ENCODE peak calls at places on chromosomes 13 and 19, in four cellular contexts. T is bronchial epithelial cell, S is left lung, E is endodermal cell. W is an unnamed sample.

GRCh38 chr13:60645552-60646138 is 248.6 kb downstream of the TDRD3 start:
- DNase-seq in T (no peak), E (no peak), S (no peak), W (no peak)

GRCh38 chr13:111429064-111429558 is 108.7 kb downstream of the TEX29 start:
- DNase-seq in T (peak), E (peak), S (no peak), W (peak)

GRCh38 chr13:27770809-27771208 is 21.5 kb upstream of the GSX1 start:
- DNase-seq in S (no peak), E (peak), T (peak), W (peak)

GRCh38 chr13:41054212-41054877 is 7.0 kb upstream of the WBP4 start:
- DNase-seq in T (peak), E (no peak), S (no peak), W (peak)

GRCh38 chr13:27622881-27623280 is 1.2 kb downstream of the POLR1D start:
- DNase-seq in E (no peak), T (no peak), S (no peak), W (no peak)

GRCh38 chr19:48190288-48191284 is 20.1 kb downstream of the ZSWIM9 start:
- DNase-seq in E (peak), S (no peak), T (peak), W (peak)

GRCh38 chr19:48768989-48769713 is 13.8 kb downstream of the FGF21 start:
- DNase-seq in E (no peak), T (no peak), S (no peak), W (no peak)

GRCh38 chr13:113928701-113929627 is 44.9 kb downstream of the C13orf46 start:
- DNase-seq in S (peak), E (peak), T (no peak), W (no peak)

GRCh38 chr19:42246143-42246868 is 3.9 kb upstream of the GSK3A start:
- DNase-seq in T (peak), S (peak), E (peak), W (no peak)

GRCh38 chr19:9834726-9835506 is at the start of gene PIN1:
- DNase-seq in T (peak), S (peak), E (peak), W (peak)

GRCh38 chr19:30207357-30207756 is 164.8 kb upstream of the ZNF536 start:
- DNase-seq in T (no peak), E (peak), S (no peak), W (no peak)

GRCh38 chr19:40663712-40664692 is 26.4 kb downstream of the NUMBL start:
- DNase-seq in T (no peak), S (no peak), E (no peak), W (no peak)

GRCh38 chr13:95644611-95645052 is at the start of gene DZIP1:
- DNase-seq in S (peak), T (peak), E (peak), W (no peak)

GRCh38 chr13:39765801-39766463 is 110.5 kb downstream of the COG6 start:
- DNase-seq in E (peak), T (peak), S (peak), W (no peak)

GRCh38 chr19:4014541-4015491 is 7.3 kb downstream of the PIAS4 start:
- DNase-seq in S (no peak), T (no peak), E (peak), W (peak)

GRCh38 chr19:52786078-52786463 is 520 bp downstream of the ZNF600 start:
- DNase-seq in E (peak), S (no peak), T (peak), W (no peak)

GRCh38 chr19:19115954-19116353 is 22.3 kb downstream of the TMEM161A start:
- DNase-seq in S (no peak), E (peak), T (no peak), W (peak)
- TF ChIP-seq CTCF in S (peak), E (peak), T (peak), W (peak)

GRCh38 chr13:106234656-106235055 is 300.8 kb downstream of the EFNB2 start:
- DNase-seq in S (no peak), E (no peak), T (no peak), W (no peak)
- TF ChIP-seq CTCF in S (no peak), E (no peak), T (no peak), W (no peak)

GRCh38 chr19:50792246-50792851 is 2.1 kb downstream of the ACP4 start:
- DNase-seq in T (no peak), E (no peak), S (no peak), W (no peak)

GRCh38 chr19:50793558-50794065 is 3.4 kb downstream of the ACP4 start:
- DNase-seq in T (no peak), E (no peak), S (no peak), W (no peak)

GRCh38 chr19:50791594-50792245 is 1.5 kb downstream of the ACP4 start:
- DNase-seq in T (no peak), S (no peak), E (peak), W (no peak)

GRCh38 chr19:50794074-50794777 is 4.0 kb downstream of the ACP4 start:
- DNase-seq in T (no peak), S (no peak), E (no peak), W (no peak)

DNA sequence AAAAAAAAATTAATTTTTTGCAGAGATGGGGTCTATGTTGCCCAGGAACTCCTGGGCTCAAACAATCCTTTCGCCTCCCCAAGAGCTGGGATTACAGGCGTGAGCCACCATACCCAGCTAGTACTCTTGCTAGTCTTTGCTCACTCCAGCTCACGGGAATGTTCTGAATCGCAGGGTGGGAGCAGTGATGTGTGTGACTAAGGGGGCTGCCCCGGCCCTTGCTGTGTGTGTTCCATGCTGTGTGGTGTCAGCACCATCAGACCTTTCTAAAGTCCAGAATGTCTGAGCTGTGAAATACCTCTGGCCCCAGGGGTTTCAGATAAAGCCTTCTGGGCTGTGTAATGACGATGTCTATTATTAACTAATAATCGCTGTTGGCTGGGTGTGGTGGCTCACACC is 2.6 kb downstream of the ACP4 start:
- DNase-seq in T (no peak), S (no peak), E (no peak), W (no peak)
- TF ChIP-seq CTCF in T (no peak), S (no peak), E (no peak), W (no peak)

GRCh38 chr19:13033244-13033643 is 38.0 kb downstream of the NFIX start:
- DNase-seq in S (no peak), T (no peak), E (no peak), W (no peak)
- TF ChIP-seq CTCF in S (no peak), T (peak), E (peak), W (no peak)

GRCh38 chr13:22103046-22103445 is 432.2 kb downstream of the FGF9 start:
- DNase-seq in S (no peak), E (peak), T (no peak), W (no peak)
- TF ChIP-seq CTCF in S (no peak), E (peak), T (no peak), W (no peak)

GRCh38 chr13:52010890-52011689 is at the start of gene ATP7B:
- DNase-seq in S (no peak), E (peak), T (no peak), W (no peak)
- TF ChIP-seq CTCF in S (no peak), E (peak), T (peak), W (no peak)

DNA sequence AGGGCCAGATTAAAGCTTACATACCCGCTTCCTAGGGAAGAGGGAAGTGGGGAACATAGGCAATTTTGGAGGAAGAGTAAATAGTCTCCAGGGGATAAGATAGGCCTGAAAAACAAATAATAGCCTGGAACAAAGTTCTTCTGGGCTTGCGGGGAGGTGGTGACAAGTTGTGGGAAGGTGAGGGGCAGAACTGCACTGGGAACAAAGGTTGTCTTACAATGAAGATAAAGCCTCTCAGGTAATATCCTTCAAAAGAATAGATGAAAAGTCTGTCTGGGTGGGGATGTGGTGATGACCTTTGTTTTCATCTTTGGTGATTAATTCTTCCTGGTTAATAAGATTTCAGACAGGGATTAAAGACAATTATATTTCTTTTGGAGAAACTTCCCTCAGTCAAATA is 68.8 kb downstream of the CBY2 start:
- DNase-seq in E (no peak), T (no peak), S (no peak), W (no peak)
- TF ChIP-seq CTCF in E (no peak), T (no peak), S (no peak), W (no peak)

DNA sequence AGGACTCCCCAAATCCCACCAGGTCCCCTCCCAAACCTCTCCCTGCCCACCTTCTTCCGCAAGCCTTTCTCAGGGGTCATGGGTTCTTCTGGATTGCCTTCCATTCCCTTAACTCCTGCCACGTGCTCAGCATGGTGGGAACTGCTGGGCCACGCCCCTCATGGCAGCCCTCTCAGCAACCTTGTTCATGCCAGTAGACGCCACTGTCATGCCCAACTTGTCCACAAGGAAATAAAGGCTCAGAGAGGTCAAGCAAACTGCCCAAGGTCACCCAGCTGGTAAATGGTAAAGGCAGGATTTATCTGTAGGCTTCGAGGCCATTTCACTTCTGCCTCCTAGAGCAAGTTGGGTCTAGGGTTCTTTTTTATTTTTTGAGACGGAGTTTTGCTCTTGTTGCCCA is 10.9 kb downstream of the PRAM1 start:
- DNase-seq in T (no peak), S (no peak), E (peak), W (no peak)
- TF ChIP-seq CTCF in T (no peak), S (no peak), E (peak), W (no peak)

GRCh38 chr13:72217142-72217541 is 350.1 kb upstream of the DACH1 start:
- DNase-seq in T (no peak), E (no peak), S (no peak), W (no peak)

GRCh38 chr13:72218966-72219365 is 352.0 kb upstream of the DACH1 start:
- DNase-seq in T (no peak), S (no peak), E (no peak), W (no peak)

GRCh38 chr13:72221276-72221962 is 354.4 kb upstream of the DACH1 start:
- DNase-seq in S (no peak), T (peak), E (peak), W (no peak)
- TF ChIP-seq CTCF in S (no peak), T (peak), E (peak), W (no peak)

GRCh38 chr19:35058370-35058769 is 16.8 kb downstream of the HPN start:
- DNase-seq in S (no peak), T (no peak), E (no peak), W (no peak)

GRCh38 chr19:35056513-35057063 is 15.1 kb downstream of the HPN start:
- DNase-seq in S (no peak), T (no peak), E (no peak), W (no peak)

GRCh38 chr19:35054626-35055025 is 13.1 kb downstream of the HPN start:
- DNase-seq in E (no peak), S (no peak), T (no peak), W (no peak)

GRCh38 chr19:35053667-35054293 is 12.3 kb downstream of the HPN start:
- DNase-seq in E (no peak), T (no peak), S (no peak), W (no peak)

DNA sequence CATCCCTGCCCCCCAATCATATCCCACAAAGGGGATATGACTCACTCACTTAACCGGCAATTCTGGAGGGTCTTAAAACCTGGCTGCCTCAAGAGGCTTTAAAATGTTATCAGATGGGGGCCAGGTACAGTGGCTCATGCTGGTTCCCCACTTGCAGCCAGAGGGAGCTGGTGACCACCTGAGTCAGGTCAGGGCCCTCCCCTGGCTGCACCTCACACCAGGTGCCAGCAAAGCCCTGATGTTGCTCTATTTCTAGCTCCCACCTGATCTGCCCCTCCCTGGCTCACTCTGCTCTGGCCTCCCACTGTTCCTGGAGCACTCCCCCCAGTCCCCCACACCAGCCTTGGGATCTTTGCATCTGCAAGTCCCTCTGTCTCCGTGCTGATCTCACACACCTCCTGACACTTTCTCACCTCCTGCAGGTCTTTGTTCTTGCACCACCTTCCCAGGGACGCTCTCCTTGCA is 14.2 kb downstream of the HPN start:
- DNase-seq in E (peak), T (peak), S (no peak), W (no peak)
- TF ChIP-seq CTCF in E (peak), T (peak), S (no peak), W (no peak)